ENCODE peak calls at places on chromosomes 11 and 22, in seven cellular contexts. One of them, this sample, is unnamed.

GRCh38 chr11:77047007-77047927 is 13.1 kb downstream of the B3GNT6 start:
- DNase-seq in CD4-positive, CD25-positive, alpha-beta regulatory T cell: peak
- DNase-seq in CD8-positive, alpha-beta memory T cell: peak
- DNase-seq in NCI-H345: peak
- DNase-seq in mucosa of descending colon: peak
- DNase-seq in HT1080: peak
- DNase-seq in endothelial cell of umbilical vein: peak
- DNase-seq in this sample: peak

GRCh38 chr11:113373306-113373705 is 14.3 kb upstream of the ANKK1 start:
- DNase-seq in CD4-positive, CD25-positive, alpha-beta regulatory T cell: no peak
- DNase-seq in CD8-positive, alpha-beta memory T cell: no peak
- DNase-seq in NCI-H345: no peak
- DNase-seq in mucosa of descending colon: no peak
- DNase-seq in HT1080: peak
- DNase-seq in endothelial cell of umbilical vein: no peak
- DNase-seq in this sample: no peak

GRCh38 chr11:32056445-32056844 is 34.4 kb upstream of the RCN1 start:
- DNase-seq in CD4-positive, CD25-positive, alpha-beta regulatory T cell: no peak
- DNase-seq in CD8-positive, alpha-beta memory T cell: no peak
- DNase-seq in NCI-H345: no peak
- DNase-seq in mucosa of descending colon: no peak
- DNase-seq in HT1080: peak
- DNase-seq in endothelial cell of umbilical vein: no peak
- DNase-seq in this sample: no peak

GRCh38 chr11:116348226-116348625 is 424.6 kb downstream of the BUD13 start:
- DNase-seq in CD4-positive, CD25-positive, alpha-beta regulatory T cell: no peak
- DNase-seq in CD8-positive, alpha-beta memory T cell: no peak
- DNase-seq in NCI-H345: peak
- DNase-seq in mucosa of descending colon: no peak
- DNase-seq in HT1080: no peak
- DNase-seq in endothelial cell of umbilical vein: no peak
- DNase-seq in this sample: no peak

GRCh38 chr11:44066732-44067131 is 662 bp downstream of the ACCS start:
- DNase-seq in CD4-positive, CD25-positive, alpha-beta regulatory T cell: no peak
- DNase-seq in CD8-positive, alpha-beta memory T cell: no peak
- DNase-seq in NCI-H345: no peak
- DNase-seq in mucosa of descending colon: peak
- DNase-seq in HT1080: peak
- DNase-seq in endothelial cell of umbilical vein: peak
- DNase-seq in this sample: no peak

GRCh38 chr11:120594746-120595145 is 83.2 kb downstream of the GRIK4 start:
- DNase-seq in CD4-positive, CD25-positive, alpha-beta regulatory T cell: no peak
- DNase-seq in CD8-positive, alpha-beta memory T cell: no peak
- DNase-seq in NCI-H345: no peak
- DNase-seq in mucosa of descending colon: no peak
- DNase-seq in HT1080: no peak
- DNase-seq in endothelial cell of umbilical vein: no peak
- DNase-seq in this sample: no peak

GRCh38 chr11:36292311-36292722 is 3.1 kb upstream of the COMMD9 start:
- DNase-seq in CD4-positive, CD25-positive, alpha-beta regulatory T cell: peak
- DNase-seq in CD8-positive, alpha-beta memory T cell: no peak
- DNase-seq in NCI-H345: peak
- DNase-seq in mucosa of descending colon: peak
- DNase-seq in HT1080: peak
- DNase-seq in endothelial cell of umbilical vein: peak
- DNase-seq in this sample: no peak

GRCh38 chr11:2297623-2298030 is 4.1 kb downstream of the C11orf21 start:
- DNase-seq in CD4-positive, CD25-positive, alpha-beta regulatory T cell: no peak
- DNase-seq in CD8-positive, alpha-beta memory T cell: no peak
- DNase-seq in NCI-H345: no peak
- DNase-seq in mucosa of descending colon: no peak
- DNase-seq in HT1080: no peak
- DNase-seq in endothelial cell of umbilical vein: no peak
- DNase-seq in this sample: no peak

GRCh38 chr22:40345801-40346177 is 511 bp upstream of the ADSL start:
- DNase-seq in CD4-positive, CD25-positive, alpha-beta regulatory T cell: peak
- DNase-seq in CD8-positive, alpha-beta memory T cell: peak
- DNase-seq in NCI-H345: no peak
- DNase-seq in mucosa of descending colon: peak
- DNase-seq in HT1080: no peak
- DNase-seq in endothelial cell of umbilical vein: no peak
- DNase-seq in this sample: peak

GRCh38 chr11:66335531-66336233 is 552 bp downstream of the RIN1 start:
- DNase-seq in CD4-positive, CD25-positive, alpha-beta regulatory T cell: no peak
- DNase-seq in CD8-positive, alpha-beta memory T cell: no peak
- DNase-seq in NCI-H345: no peak
- DNase-seq in mucosa of descending colon: peak
- DNase-seq in HT1080: peak
- DNase-seq in endothelial cell of umbilical vein: peak
- DNase-seq in this sample: no peak

GRCh38 chr22:50236731-50237409 is 8.0 kb downstream of the TUBGCP6 start:
- DNase-seq in CD4-positive, CD25-positive, alpha-beta regulatory T cell: no peak
- DNase-seq in CD8-positive, alpha-beta memory T cell: no peak
- DNase-seq in NCI-H345: no peak
- DNase-seq in mucosa of descending colon: no peak
- DNase-seq in HT1080: no peak
- DNase-seq in endothelial cell of umbilical vein: no peak
- DNase-seq in this sample: no peak

GRCh38 chr11:76685841-76686240 is 15.3 kb upstream of the LRRC32 start:
- DNase-seq in CD4-positive, CD25-positive, alpha-beta regulatory T cell: no peak
- DNase-seq in CD8-positive, alpha-beta memory T cell: no peak
- DNase-seq in NCI-H345: no peak
- DNase-seq in mucosa of descending colon: no peak
- DNase-seq in HT1080: no peak
- DNase-seq in endothelial cell of umbilical vein: no peak
- DNase-seq in this sample: no peak

GRCh38 chr11:67374571-67375276 is 1.3 kb upstream of the CLCF1 start:
- DNase-seq in CD4-positive, CD25-positive, alpha-beta regulatory T cell: no peak
- DNase-seq in CD8-positive, alpha-beta memory T cell: no peak
- DNase-seq in NCI-H345: no peak
- DNase-seq in mucosa of descending colon: no peak
- DNase-seq in HT1080: no peak
- DNase-seq in endothelial cell of umbilical vein: no peak
- DNase-seq in this sample: no peak

GRCh38 chr22:48898524-48899377 is 928.9 kb downstream of the BRD1 start:
- DNase-seq in CD4-positive, CD25-positive, alpha-beta regulatory T cell: no peak
- DNase-seq in CD8-positive, alpha-beta memory T cell: no peak
- DNase-seq in NCI-H345: no peak
- DNase-seq in mucosa of descending colon: no peak
- DNase-seq in HT1080: no peak
- DNase-seq in endothelial cell of umbilical vein: no peak
- DNase-seq in this sample: no peak

GRCh38 chr11:10678106-10678505 is 15.4 kb downstream of the IRAG1 start:
- DNase-seq in CD4-positive, CD25-positive, alpha-beta regulatory T cell: no peak
- DNase-seq in CD8-positive, alpha-beta memory T cell: no peak
- DNase-seq in NCI-H345: no peak
- DNase-seq in mucosa of descending colon: no peak
- DNase-seq in HT1080: no peak
- DNase-seq in endothelial cell of umbilical vein: no peak
- DNase-seq in this sample: no peak

GRCh38 chr11:96019810-96020747 is 96.2 kb upstream of the MTMR2 start:
- DNase-seq in CD4-positive, CD25-positive, alpha-beta regulatory T cell: no peak
- DNase-seq in CD8-positive, alpha-beta memory T cell: no peak
- DNase-seq in NCI-H345: no peak
- DNase-seq in mucosa of descending colon: no peak
- DNase-seq in HT1080: no peak
- DNase-seq in endothelial cell of umbilical vein: no peak
- DNase-seq in this sample: no peak

GRCh38 chr11:134120921-134121526 is 52.2 kb downstream of the JAM3 start:
- DNase-seq in CD4-positive, CD25-positive, alpha-beta regulatory T cell: no peak
- DNase-seq in CD8-positive, alpha-beta memory T cell: no peak
- DNase-seq in NCI-H345: no peak
- DNase-seq in mucosa of descending colon: no peak
- DNase-seq in HT1080: peak
- DNase-seq in endothelial cell of umbilical vein: peak
- DNase-seq in this sample: no peak

GRCh38 chr11:85884581-85885021 is 29.4 kb downstream of the CCDC83 start:
- DNase-seq in CD4-positive, CD25-positive, alpha-beta regulatory T cell: no peak
- DNase-seq in CD8-positive, alpha-beta memory T cell: no peak
- DNase-seq in NCI-H345: no peak
- DNase-seq in mucosa of descending colon: no peak
- DNase-seq in HT1080: peak
- DNase-seq in endothelial cell of umbilical vein: no peak
- DNase-seq in this sample: no peak

GRCh38 chr11:2862395-2862949 is 23.1 kb downstream of the CDKN1C start:
- DNase-seq in CD4-positive, CD25-positive, alpha-beta regulatory T cell: no peak
- DNase-seq in CD8-positive, alpha-beta memory T cell: no peak
- DNase-seq in NCI-H345: no peak
- DNase-seq in mucosa of descending colon: no peak
- DNase-seq in HT1080: no peak
- DNase-seq in endothelial cell of umbilical vein: no peak
- DNase-seq in this sample: no peak

GRCh38 chr11:81278986-81279385 is 1454.7 kb downstream of the FAM181B start:
- DNase-seq in CD4-positive, CD25-positive, alpha-beta regulatory T cell: no peak
- DNase-seq in CD8-positive, alpha-beta memory T cell: no peak
- DNase-seq in NCI-H345: no peak
- DNase-seq in mucosa of descending colon: no peak
- DNase-seq in HT1080: no peak
- DNase-seq in endothelial cell of umbilical vein: no peak
- DNase-seq in this sample: no peak

GRCh38 chr22:24588370-24588755 is 4.5 kb downstream of the LRRC75B start:
- DNase-seq in CD4-positive, CD25-positive, alpha-beta regulatory T cell: no peak
- DNase-seq in CD8-positive, alpha-beta memory T cell: no peak
- DNase-seq in NCI-H345: no peak
- DNase-seq in mucosa of descending colon: no peak
- DNase-seq in HT1080: peak
- DNase-seq in endothelial cell of umbilical vein: no peak
- DNase-seq in this sample: no peak

GRCh38 chr11:71194702-71195101 is 57.7 kb downstream of the SHANK2 start:
- DNase-seq in CD4-positive, CD25-positive, alpha-beta regulatory T cell: no peak
- DNase-seq in CD8-positive, alpha-beta memory T cell: no peak
- DNase-seq in NCI-H345: no peak
- DNase-seq in mucosa of descending colon: no peak
- DNase-seq in HT1080: no peak
- DNase-seq in endothelial cell of umbilical vein: no peak
- DNase-seq in this sample: no peak

GRCh38 chr11:125262825-125263218 is 98.3 kb downstream of the PKNOX2 start:
- DNase-seq in CD4-positive, CD25-positive, alpha-beta regulatory T cell: no peak
- DNase-seq in CD8-positive, alpha-beta memory T cell: no peak
- DNase-seq in NCI-H345: no peak
- DNase-seq in mucosa of descending colon: no peak
- DNase-seq in HT1080: no peak
- DNase-seq in endothelial cell of umbilical vein: no peak
- DNase-seq in this sample: no peak

GRCh38 chr11:73388241-73389133 is 12.3 kb downstream of the RELT start:
- DNase-seq in CD4-positive, CD25-positive, alpha-beta regulatory T cell: no peak
- DNase-seq in CD8-positive, alpha-beta memory T cell: no peak
- DNase-seq in NCI-H345: no peak
- DNase-seq in mucosa of descending colon: no peak
- DNase-seq in HT1080: no peak
- DNase-seq in endothelial cell of umbilical vein: no peak
- DNase-seq in this sample: no peak

GRCh38 chr11:68329993-68330699 is 17.8 kb downstream of the LRP5 start:
- DNase-seq in CD4-positive, CD25-positive, alpha-beta regulatory T cell: no peak
- DNase-seq in CD8-positive, alpha-beta memory T cell: no peak
- DNase-seq in NCI-H345: no peak
- DNase-seq in mucosa of descending colon: no peak
- DNase-seq in HT1080: no peak
- DNase-seq in endothelial cell of umbilical vein: no peak
- DNase-seq in this sample: no peak

This sample was measured in activated CD4-positive, alpha-beta T cell treated with anti-CD3 and anti-CD28 coated beads, Interleukin-2, amount 50 U/mL, for 1 hour.